ENCODE peak calls at places on chromosomes 3 and 15, in five cellular contexts. Z, K, X, Y and O are unnamed samples.

GRCh38 chr3:178193846-178194245 is 342.4 kb upstream of the KCNMB2 start:
- DNase-seq in Z (no peak), K (no peak), X (no peak), Y (no peak), O (no peak)

GRCh38 chr3:37174532-37175126 is at the start of gene LRRFIP2:
- DNase-seq in Z (no peak), K (no peak), X (no peak), Y (no peak), O (no peak)

GRCh38 chr3:184505053-184505452 is 56.5 kb upstream of the EPHB3 start:
- DNase-seq in Z (no peak), K (peak), X (no peak), Y (no peak), O (no peak)

GRCh38 chr15:43150171-43150929 is 17.0 kb downstream of the TMEM62 start:
- DNase-seq in Z (no peak), K (peak), X (no peak), Y (no peak), O (no peak)

GRCh38 chr3:74603292-74603691 is 11.2 kb downstream of the CNTN3 start:
- DNase-seq in Z (no peak), K (no peak), X (no peak), Y (no peak), O (no peak)

GRCh38 chr3:134567605-134568004 is 81.7 kb downstream of the CEP63 start:
- DNase-seq in Z (no peak), K (no peak), X (no peak), Y (no peak), O (no peak)

GRCh38 chr15:51842265-51842664 is 12.8 kb downstream of the TMOD3 start:
- DNase-seq in Z (no peak), K (no peak), X (no peak), Y (no peak), O (no peak)

GRCh38 chr3:135736740-135737139 is 228.8 kb upstream of the PPP2R3A start:
- DNase-seq in Z (no peak), K (peak), X (no peak), Y (peak), O (no peak)

GRCh38 chr3:154799801-154800200 is 280.3 kb upstream of the MME start:
- DNase-seq in Z (no peak), K (no peak), X (no peak), Y (no peak), O (no peak)

GRCh38 chr3:197302696-197303341 is 4.4 kb upstream of the DLG1 start:
- DNase-seq in Z (no peak), K (no peak), X (no peak), Y (no peak), O (no peak)

GRCh38 chr15:92097473-92098178 is 244.1 kb downstream of the SLCO3A1 start:
- DNase-seq in Z (no peak), K (peak), X (no peak), Y (peak), O (peak)

GRCh38 chr3:13277860-13278531 is 142.1 kb downstream of the NUP210 start:
- DNase-seq in Z (peak), K (no peak), X (no peak), Y (no peak), O (no peak)

GRCh38 chr3:76482510-76482909 is 557.4 kb upstream of the ROBO2 start:
- DNase-seq in Z (no peak), K (no peak), X (no peak), Y (no peak), O (no peak)

GRCh38 chr15:83581381-83581780 is 72.5 kb upstream of the ADAMTSL3 start:
- DNase-seq in Z (no peak), K (no peak), X (no peak), Y (no peak), O (no peak)

GRCh38 chr3:29537889-29538609 is 257.2 kb downstream of the RBMS3 start:
- DNase-seq in Z (no peak), K (peak), X (no peak), Y (no peak), O (no peak)

DNA sequence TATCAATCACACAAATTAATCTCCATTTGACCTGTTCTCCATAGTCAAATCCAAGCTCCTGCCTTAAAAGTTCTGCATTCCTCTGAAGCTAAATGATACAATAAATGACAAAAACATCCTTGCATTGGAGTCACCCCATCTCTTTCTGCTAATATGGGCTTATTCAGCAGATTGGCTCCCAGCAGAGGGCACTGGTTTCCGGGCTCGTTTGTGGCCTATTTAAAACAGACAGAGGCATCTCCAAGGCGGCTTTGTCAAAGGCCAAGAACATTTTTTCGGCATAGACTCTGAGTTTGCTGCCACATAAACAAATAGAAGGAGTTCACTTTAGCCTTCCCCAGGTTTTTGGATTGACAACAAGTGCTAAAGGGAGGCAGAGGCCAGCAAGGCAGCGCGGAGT is 204.4 kb upstream of the RASGRP1 start:
- DNase-seq in Z (no peak), K (no peak), X (no peak), Y (peak), O (no peak)
- TF ChIP-seq CTCF in Z (peak), K (peak), X (peak), Y (peak), O (no peak)

DNA sequence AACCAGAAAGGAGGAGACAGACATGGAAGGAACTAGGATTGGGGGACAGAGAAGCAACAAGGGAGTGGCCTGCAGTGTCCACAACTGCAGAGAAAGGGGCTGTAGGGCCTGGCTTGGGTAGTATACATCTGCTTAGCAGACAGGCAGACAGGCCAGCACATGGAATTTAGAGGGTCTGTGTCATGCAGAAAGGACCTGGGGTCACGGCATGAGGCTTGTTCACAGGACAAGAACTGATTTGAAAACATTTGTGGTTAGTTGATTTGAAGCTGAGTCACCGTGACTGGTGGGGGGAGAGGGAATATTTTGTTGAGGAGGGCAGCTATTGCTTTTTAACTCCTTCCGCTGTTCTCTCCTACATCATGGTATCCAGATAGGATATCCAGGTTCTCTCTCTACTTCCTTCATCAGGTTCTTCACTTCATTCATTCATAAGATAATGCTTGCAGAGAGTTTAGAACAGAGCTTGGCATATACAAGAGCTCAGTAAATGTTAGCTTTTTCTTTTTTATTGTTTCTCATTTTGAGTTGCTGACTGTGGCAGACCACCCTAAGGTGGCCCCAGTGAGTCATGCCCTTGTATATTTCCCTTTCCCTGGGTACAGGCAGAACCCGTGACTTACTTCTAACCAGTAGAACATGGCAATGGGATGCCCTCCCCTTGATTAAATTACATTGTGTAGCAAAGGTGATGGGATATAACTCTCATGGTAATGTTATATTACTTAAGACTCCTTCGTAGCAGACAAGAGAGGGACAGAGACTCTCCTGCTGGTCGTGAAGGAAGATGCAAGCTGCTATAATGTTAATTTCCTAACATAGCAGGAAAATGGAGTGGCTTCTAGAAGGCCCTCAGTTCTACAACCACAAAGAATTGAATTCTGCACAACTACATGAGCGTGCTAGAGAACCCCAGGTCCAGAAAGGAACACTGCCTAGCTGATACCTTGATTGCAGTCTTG is 95.0 kb upstream of the NMNAT3 start:
- DNase-seq in Z (no peak), K (peak), X (no peak), Y (no peak), O (no peak)
- TF ChIP-seq CTCF in Z (no peak), K (no peak), X (no peak), Y (no peak), O (no peak)

GRCh38 chr15:72307036-72307435 is 12.9 kb downstream of the CELF6 start:
- DNase-seq in Z (no peak), K (no peak), X (no peak), Y (no peak), O (no peak)
- TF ChIP-seq CTCF in Z (no peak), K (no peak), X (no peak), Y (no peak), O (no peak)

DNA sequence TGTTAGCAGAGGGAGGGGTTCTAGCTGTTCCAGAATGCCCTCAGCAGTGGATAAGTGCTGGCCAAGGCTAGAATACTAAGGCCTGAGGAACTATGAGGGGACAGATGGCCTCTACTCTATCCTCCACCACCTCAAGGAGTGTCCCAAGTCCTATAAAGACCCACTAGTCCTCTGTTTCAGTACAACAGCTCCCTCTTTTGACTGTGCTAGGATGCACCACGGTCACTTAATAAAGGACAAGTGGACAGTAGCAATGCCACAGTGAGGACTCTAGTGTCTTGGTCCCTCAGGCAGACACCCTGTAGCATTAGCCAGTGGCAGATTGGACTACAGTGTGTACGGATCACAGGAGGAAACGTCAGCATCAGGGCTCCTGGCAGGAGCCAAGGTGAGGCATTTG is 171.8 kb upstream of the PROK2 start:
- DNase-seq in Z (no peak), K (no peak), X (no peak), Y (no peak), O (no peak)
- TF ChIP-seq CTCF in Z (no peak), K (no peak), X (peak), Y (peak), O (no peak)

GRCh38 chr3:169298247-169298992 is 365.1 kb downstream of the MECOM start:
- DNase-seq in Z (no peak), K (no peak), X (no peak), Y (no peak), O (no peak)

GRCh38 chr3:169295912-169296311 is 367.6 kb downstream of the MECOM start:
- DNase-seq in Z (no peak), K (no peak), X (no peak), Y (no peak), O (no peak)

GRCh38 chr3:169299129-169299528 is 364.4 kb downstream of the MECOM start:
- DNase-seq in Z (no peak), K (no peak), X (no peak), Y (no peak), O (no peak)

GRCh38 chr3:169297214-169297613 is 366.3 kb downstream of the MECOM start:
- DNase-seq in Z (no peak), K (no peak), X (no peak), Y (no peak), O (no peak)

GRCh38 chr3:169295126-169295525 is 368.4 kb downstream of the MECOM start:
- DNase-seq in Z (no peak), K (no peak), X (no peak), Y (peak), O (no peak)
- TF ChIP-seq CTCF in Z (peak), K (peak), X (peak), Y (peak), O (no peak)

GRCh38 chr3:49017978-49018706 is at the start of gene DALRD3:
- DNase-seq in Z (peak), K (no peak), X (peak), Y (peak), O (peak)
- TF ChIP-seq CTCF in Z (no peak), K (no peak), X (no peak), Y (no peak), O (no peak)

DNA sequence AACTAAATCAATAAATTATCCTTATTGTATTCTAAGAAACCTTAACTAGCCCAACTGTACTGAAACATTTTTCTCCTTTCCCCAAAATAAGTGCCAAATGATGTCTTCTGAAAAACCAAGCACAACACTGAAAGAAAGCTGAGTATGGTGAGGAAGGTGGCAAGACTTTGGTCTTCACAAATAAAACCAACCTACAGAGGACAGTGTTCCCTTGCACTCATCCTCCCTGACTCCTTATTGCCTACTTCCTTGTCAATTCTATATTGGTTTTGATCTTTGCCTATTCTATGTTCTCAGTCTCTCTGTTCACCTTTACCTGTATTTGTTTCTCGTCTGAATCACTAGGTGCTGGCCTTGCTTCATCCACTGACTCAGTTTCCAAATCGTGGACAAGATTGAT is 490.1 kb upstream of the ZNF385D start:
- DNase-seq in Z (no peak), K (no peak), X (no peak), Y (no peak), O (no peak)
- TF ChIP-seq CTCF in Z (no peak), K (no peak), X (no peak), Y (no peak), O (no peak)

DNA sequence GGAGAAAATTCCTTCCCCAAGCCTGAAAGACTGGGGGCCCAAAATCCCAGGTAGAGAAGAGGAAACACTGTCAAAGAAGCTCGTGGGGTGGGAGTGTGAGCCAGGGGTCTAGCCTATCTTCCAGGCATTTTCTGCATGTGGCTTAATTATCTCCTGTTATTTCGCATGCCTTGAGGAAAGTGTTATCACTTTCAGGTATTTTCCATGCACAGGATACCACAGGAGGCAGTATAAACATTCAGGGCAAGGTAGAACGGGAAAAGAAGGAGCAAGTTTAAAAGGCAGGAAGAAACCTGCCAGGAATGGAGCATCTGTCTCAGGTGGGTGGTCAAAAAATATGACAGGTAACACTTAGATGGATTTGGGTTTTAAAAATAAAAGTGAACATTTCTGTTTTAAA is 575.3 kb upstream of the ZNF385D start:
- DNase-seq in Z (no peak), K (no peak), X (no peak), Y (no peak), O (no peak)
- TF ChIP-seq CTCF in Z (no peak), K (no peak), X (no peak), Y (no peak), O (no peak)

GRCh38 chr15:75720297-75720696 is 7.6 kb upstream of the CSPG4 start:
- DNase-seq in Z (no peak), K (no peak), X (no peak), Y (peak), O (no peak)

GRCh38 chr15:75721923-75722870 is 9.5 kb upstream of the CSPG4 start:
- DNase-seq in Z (no peak), K (no peak), X (no peak), Y (peak), O (no peak)

GRCh38 chr15:75723171-75723846 is 10.7 kb upstream of the CSPG4 start:
- DNase-seq in Z (no peak), K (no peak), X (no peak), Y (peak), O (no peak)

GRCh38 chr15:75721462-75721922 is 8.8 kb upstream of the CSPG4 start:
- DNase-seq in Z (no peak), K (no peak), X (no peak), Y (peak), O (no peak)

DNA sequence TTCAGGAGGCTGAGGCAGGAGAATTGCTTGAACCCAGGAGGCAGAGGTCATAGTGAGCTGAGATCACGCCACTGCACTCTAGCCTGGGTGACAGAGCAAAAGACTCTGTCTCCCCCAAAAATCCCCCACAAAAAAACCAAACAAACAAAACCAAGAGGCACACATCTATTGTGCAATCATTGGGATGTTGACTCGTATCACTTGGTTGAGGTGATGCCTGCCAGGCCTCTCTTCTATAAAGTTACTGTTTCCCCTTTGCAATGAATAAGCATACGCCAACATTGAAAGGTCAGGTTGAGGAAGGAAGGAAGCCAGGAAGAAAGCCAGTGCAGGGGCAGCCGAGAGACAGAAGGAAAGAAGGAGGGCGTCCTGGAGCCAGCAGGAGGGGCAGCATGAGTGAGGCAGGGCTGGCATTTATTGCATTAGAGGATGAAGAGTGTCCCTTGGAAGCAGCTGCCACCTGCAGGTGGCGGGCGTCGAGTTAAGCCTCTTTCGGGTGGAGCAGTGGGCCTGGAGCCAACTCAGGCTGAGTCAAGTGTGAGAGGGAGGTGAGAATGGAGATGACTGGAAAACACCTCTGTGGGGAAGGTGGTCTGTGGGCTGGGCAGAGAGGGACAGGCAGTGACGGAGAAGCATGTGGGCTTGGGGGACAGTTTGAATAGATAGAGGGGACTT is 8.3 kb upstream of the CSPG4 start:
- DNase-seq in Z (peak), K (no peak), X (no peak), Y (peak), O (no peak)
- TF ChIP-seq CTCF in Z (peak), K (peak), X (peak), Y (peak), O (no peak)

GRCh38 chr3:129627350-129628168 is 21.1 kb upstream of the PLXND1 start:
- DNase-seq in Z (peak), K (peak), X (peak), Y (peak), O (peak)

GRCh38 chr3:129624347-129625070 is 18.0 kb upstream of the PLXND1 start:
- DNase-seq in Z (peak), K (no peak), X (peak), Y (no peak), O (no peak)

GRCh38 chr3:129626744-129627349 is 20.4 kb upstream of the PLXND1 start:
- DNase-seq in Z (peak), K (peak), X (peak), Y (peak), O (peak)

GRCh38 chr3:129623447-129624118 is 17.1 kb upstream of the PLXND1 start:
- DNase-seq in Z (peak), K (no peak), X (peak), Y (no peak), O (peak)

GRCh38 chr3:129625071-129625874 is 18.8 kb upstream of the PLXND1 start:
- DNase-seq in Z (peak), K (no peak), X (peak), Y (peak), O (peak)
- TF ChIP-seq CTCF in Z (peak), K (no peak), X (peak), Y (peak), O (no peak)